ENCODE peak calls at places on chromosomes 3 and 15, in four cellular contexts. T is mammary epithelial cell, L is astrocyte of the spinal cord, Q is cardiac fibroblast. N is an unnamed sample.

GRCh38 chr3:71370467-71370866 is 213.1 kb downstream of the FOXP1 start:
- DNase-seq in T (no peak), L (no peak), Q (no peak), N (no peak)

GRCh38 chr15:22263738-22264137 is 183.4 kb downstream of the OR4M2 start:
- DNase-seq in T (no peak), L (no peak), Q (no peak), N (no peak)

GRCh38 chr3:138426211-138426610 is 8.2 kb upstream of the ESYT3 start:
- DNase-seq in T (peak; percentile 19), L (no peak), Q (peak; percentile 41), N (peak; percentile 13)

GRCh38 chr3:195385526-195385925 is 57.3 kb downstream of the ACAP2 start:
- DNase-seq in T (peak; percentile 3), L (peak; percentile 22), Q (peak; percentile 63), N (peak; percentile 70)

GRCh38 chr3:125051715-125052581 is 3.8 kb downstream of the HEG1 start:
- DNase-seq in T (peak; percentile 67), L (peak; percentile 94), Q (peak; percentile 97), N (peak; percentile 61)

GRCh38 chr3:186281172-186281571 is 80.9 kb downstream of the DGKG start:
- DNase-seq in T (peak; percentile 39), L (peak; percentile 87), Q (peak; percentile 89), N (no peak)

GRCh38 chr3:22908974-22909507 is 294.1 kb upstream of the UBE2E2 start:
- DNase-seq in T (no peak), L (no peak), Q (no peak), N (no peak)

GRCh38 chr15:67097893-67098740 is 32.7 kb downstream of the SMAD3 start:
- DNase-seq in T (peak; percentile 67), L (peak; percentile 95), Q (peak; percentile 81), N (no peak)

GRCh38 chr15:79437275-79438000 is 5.3 kb downstream of the MINAR1 start:
- DNase-seq in T (no peak), L (no peak), Q (no peak), N (no peak)

GRCh38 chr3:49717539-49718418 is 1.7 kb downstream of the AMIGO3 start:
- DNase-seq in T (no peak), L (no peak), Q (no peak), N (no peak)

GRCh38 chr15:85587707-85588441 is 206.9 kb downstream of the KLHL25 start:
- DNase-seq in T (peak; percentile 93), L (peak; percentile 79), Q (peak; percentile 94), N (peak; percentile 44)

GRCh38 chr15:23039917-23040281 is 530 bp upstream of the TUBGCP5 start:
- DNase-seq in T (no peak), L (no peak), Q (no peak), N (no peak)

GRCh38 chr15:83897037-83897436 is 243.1 kb downstream of the ADAMTSL3 start:
- DNase-seq in T (no peak), L (no peak), Q (no peak), N (no peak)

GRCh38 chr15:63826513-63826912 is 7.2 kb downstream of the HERC1 start:
- DNase-seq in T (no peak), L (peak; percentile 13), Q (peak; percentile 50), N (no peak)

GRCh38 chr15:70376929-70377691 is 279.4 kb upstream of the TLE3 start:
- DNase-seq in T (peak; percentile 43), L (peak; percentile 27), Q (peak; percentile 56), N (no peak)

GRCh38 chr15:70375586-70375985 is 277.9 kb upstream of the TLE3 start:
- DNase-seq in T (no peak), L (no peak), Q (no peak), N (no peak)

GRCh38 chr15:70378126-70379031 is 280.7 kb upstream of the TLE3 start:
- DNase-seq in T (no peak), L (no peak), Q (no peak), N (no peak)

GRCh38 chr15:70375006-70375409 is 277.3 kb upstream of the TLE3 start:
- DNase-seq in T (peak; percentile 84), L (peak; percentile 20), Q (peak; percentile 61), N (peak; percentile 26)

GRCh38 chr15:70376031-70376928 is 278.6 kb upstream of the TLE3 start:
- DNase-seq in T (no peak), L (no peak), Q (peak; percentile 5), N (no peak)
- H3K4me3 ChIP-seq in T (no peak overlapping the region), L (no peak overlapping the region), Q (no peak overlapping the region), N (no peak overlapping the region)

GRCh38 chr3:101674518-101674917 is 2.4 kb downstream of the ZBTB11 start:
- DNase-seq in T (no peak), L (no peak), Q (no peak), N (no peak)
- H3K4me3 ChIP-seq in T (no peak overlapping the region), L (no peak overlapping the region), Q (no peak overlapping the region), N (no peak overlapping the region)

DNA sequence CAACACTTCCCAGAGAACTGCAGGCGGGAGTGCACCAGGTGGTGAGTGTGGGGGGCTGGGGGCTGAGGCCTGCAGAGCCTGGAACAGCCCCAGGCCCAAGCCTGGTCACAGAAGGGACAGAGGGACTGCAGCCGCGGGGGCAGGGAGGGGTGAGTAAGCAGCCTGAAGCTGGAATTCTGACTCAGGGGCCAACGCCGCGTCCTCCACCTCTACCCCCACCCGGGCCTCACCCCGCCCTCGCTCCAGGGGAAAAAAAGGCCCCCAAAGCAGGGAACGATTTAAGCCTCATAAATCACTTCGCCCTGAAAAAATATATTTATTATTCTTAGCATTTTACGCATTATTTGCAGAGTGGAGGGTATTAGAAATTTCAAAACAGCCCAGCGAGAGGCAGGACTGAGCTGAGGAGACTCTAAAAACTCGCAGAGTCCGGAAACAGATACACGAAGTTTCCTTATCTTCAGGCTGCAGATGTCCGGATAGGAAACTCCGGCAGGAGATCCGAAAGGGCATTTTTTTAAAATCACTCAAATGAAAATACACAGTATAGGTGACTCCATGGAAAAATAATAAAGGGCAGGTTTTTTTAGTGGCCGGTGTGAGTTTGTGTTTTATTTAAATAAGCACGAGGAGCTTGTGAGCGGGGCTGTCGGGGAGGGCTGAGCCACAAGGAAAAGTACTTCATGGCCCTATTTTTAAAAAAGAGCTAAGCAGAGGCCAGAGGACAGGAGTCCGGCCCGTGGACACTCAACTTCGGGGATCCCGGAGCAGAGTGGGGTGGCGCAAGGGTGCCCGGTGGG is 9.9 kb downstream of the GATA2 start:
- DNase-seq in T (peak; percentile 19), L (peak; percentile 40), Q (peak; percentile 70), N (peak; percentile 81)
- H3K4me3 ChIP-seq in T (no peak overlapping the region), L (no peak overlapping the region), Q (peak overlapping the region; percentile 7), N (no peak overlapping the region)

GRCh38 chr15:89358755-89359439 is 24.3 kb upstream of the POLG start:
- DNase-seq in T (peak; percentile 64), L (peak; percentile 77), Q (peak; percentile 83), N (peak; percentile 90)

GRCh38 chr15:89358435-89358754 is 23.8 kb upstream of the POLG start:
- DNase-seq in T (no peak), L (no peak), Q (no peak), N (no peak)

GRCh38 chr15:89361451-89362202 is 27.0 kb upstream of the POLG start:
- DNase-seq in T (peak; percentile 53), L (peak; percentile 50), Q (peak; percentile 62), N (peak; percentile 70)

GRCh38 chr15:89360294-89360971 is 25.8 kb upstream of the POLG start:
- DNase-seq in T (no peak), L (no peak), Q (no peak), N (no peak)

DNA sequence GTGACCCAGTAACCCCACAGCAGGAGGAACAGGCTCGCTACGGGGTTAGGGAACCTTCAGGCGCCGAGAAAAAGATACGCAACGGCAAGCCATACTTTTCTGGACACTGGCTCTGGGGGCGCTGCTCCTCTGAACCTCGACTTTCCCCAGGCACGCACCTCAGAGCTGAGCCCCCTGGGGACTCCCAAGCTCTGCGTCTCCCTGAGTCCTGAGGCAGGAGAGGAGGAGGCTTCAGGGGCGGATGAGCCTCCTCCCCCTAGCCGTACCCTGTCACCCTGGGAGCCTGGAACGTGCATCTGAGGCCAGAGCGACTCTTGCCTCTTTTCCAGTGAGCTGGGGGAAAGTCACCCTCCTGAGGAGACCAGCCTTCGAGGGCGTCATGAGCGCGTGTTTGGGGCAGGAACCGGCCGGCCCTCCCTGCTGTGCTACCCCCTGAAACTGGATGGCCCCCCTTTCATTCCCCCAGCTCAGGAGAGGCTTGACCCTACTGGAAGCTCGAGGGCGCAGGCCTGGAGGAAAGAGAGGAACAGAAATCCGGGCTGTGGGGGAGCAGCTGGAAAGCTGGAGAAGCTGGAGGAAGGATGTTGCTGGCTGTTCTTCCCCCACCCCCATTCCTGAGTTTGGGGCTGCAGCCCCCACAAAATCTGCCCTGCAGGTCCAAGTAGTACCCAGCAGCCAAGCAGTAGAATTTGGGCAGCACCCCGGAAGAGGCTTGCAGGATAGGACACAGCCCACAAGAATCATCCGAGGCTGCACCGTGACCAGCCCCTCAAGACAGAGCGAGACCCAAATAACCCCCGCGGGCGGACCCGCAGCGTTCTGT is 25.1 kb upstream of the POLG start:
- DNase-seq in T (no peak), L (no peak), Q (no peak), N (no peak)
- H3K4me3 ChIP-seq in T (no peak overlapping the region), L (no peak overlapping the region), Q (no peak overlapping the region), N (no peak overlapping the region)

DNA sequence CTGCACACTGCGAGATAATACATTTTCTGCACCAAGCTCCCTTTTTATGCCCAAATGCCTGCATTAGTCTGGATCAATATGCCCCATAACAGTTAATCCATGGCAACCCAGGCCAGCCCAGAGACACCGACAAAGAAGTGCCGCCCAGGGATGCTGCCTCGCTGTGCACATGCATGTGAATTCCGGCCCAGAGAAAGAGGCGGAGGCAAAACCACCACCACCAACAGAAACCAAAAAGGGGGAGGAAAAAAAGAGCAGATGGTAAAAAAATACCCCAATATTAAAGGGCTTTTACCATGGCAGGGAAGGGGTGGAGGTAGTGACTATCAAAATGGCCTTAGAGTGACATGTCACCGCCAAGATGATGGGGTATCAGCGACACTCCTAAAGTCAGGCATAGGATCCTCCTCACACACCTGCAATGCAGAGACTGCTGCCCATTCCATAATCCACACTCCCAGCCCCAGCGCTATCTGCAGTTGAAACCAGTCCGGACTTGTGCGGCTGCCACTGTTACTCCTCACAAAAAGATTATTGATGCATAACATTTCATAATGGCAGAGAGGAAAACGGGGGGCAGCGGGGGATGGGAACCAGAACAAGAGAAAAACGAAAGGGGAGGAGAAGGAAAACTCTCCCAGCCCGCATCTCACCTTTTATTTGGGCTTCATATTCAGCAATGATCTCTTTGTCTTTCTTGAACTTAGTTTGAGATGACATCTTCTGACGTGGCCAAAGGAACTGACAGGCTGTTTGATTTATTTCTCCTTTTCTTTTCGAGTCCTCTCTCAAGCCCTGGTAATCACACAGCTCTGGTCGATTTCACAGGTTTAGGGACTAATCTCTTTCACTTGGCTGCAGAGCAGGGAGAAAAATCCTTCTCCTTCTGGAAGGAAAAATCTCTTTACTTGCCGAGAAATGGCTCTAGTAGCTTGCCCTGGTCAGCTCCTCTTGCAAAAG is 934 bp downstream of the SRGAP3 start:
- DNase-seq in T (peak; percentile 77), L (no peak), Q (no peak), N (no peak)
- H3K4me3 ChIP-seq in T (peak overlapping the region; percentile 89), L (peak overlapping the region; percentile 43), Q (no peak overlapping the region), N (no peak overlapping the region)